ENCODE peak calls at places on chromosome 21, in five cellular contexts. O is transverse colon, G is suprapubic skin, U is HCT116, H is spleen. C is an unnamed sample. For H3K4me1, the result is how much of the 10 kb centered on the place peaks cover.

GRCh38 chr21:17780539-17780938 is 38.6 kb downstream of the C21orf91 start:
- DNase-seq in O (peak), G (no peak), H (no peak), U (no peak), C (no peak)

GRCh38 chr21:44334637-44335030 is 4.6 kb downstream of the CFAP410 start:
- DNase-seq in O (no peak), G (no peak), H (no peak), U (no peak), C (no peak)

GRCh38 chr21:42277593-42277992 is 37.6 kb downstream of the TFF3 start:
- DNase-seq in O (no peak), H (no peak), G (no peak), U (no peak), C (no peak)

GRCh38 chr21:16085436-16085835 is 355.7 kb downstream of the USP25 start:
- DNase-seq in G (no peak), O (no peak), H (no peak), U (no peak), C (no peak)

GRCh38 chr21:14403681-14404318 is 20.9 kb upstream of the HSPA13 start:
- DNase-seq in U (peak), H (no peak), G (no peak), O (no peak), C (no peak)

GRCh38 chr21:31557421-31557955 is 102.0 kb upstream of the SOD1 start:
- DNase-seq in O (no peak), G (no peak), U (no peak), H (peak), C (peak)

GRCh38 chr21:30340714-30341573 is 3.5 kb upstream of the KRTAP27-1 start:
- DNase-seq in H (no peak), O (peak), U (peak), G (no peak), C (peak)

GRCh38 chr21:41711416-41712023 is 55.3 kb downstream of the RIPK4 start:
- DNase-seq in G (no peak), U (no peak), H (no peak), O (peak), C (peak)

GRCh38 chr21:26170471-26171309 is at the start of gene APP:
- DNase-seq in G (peak), H (peak), O (peak), U (peak), C (peak)

GRCh38 chr21:44855572-44855971 is 17.9 kb downstream of the PTTG1IP start:
- DNase-seq in O (no peak), U (no peak), H (no peak), G (no peak), C (no peak)

GRCh38 chr21:25733859-25734653 is 648 bp downstream of the ATP5PF start:
- DNase-seq in U (no peak), H (peak), O (no peak), G (no peak), C (no peak)

GRCh38 chr21:35743571-35743970 is 316.8 kb downstream of the SETD4 start:
- DNase-seq in U (no peak), H (no peak), G (no peak), O (no peak), C (no peak)

GRCh38 chr21:35520302-35520701 is 471.2 kb upstream of the RUNX1 start:
- DNase-seq in O (no peak), G (no peak), U (no peak), H (no peak), C (no peak)

GRCh38 chr21:46121286-46122221 is 23.6 kb downstream of the COL6A2 start:
- DNase-seq in U (no peak), O (peak), G (peak), H (peak), C (peak)

GRCh38 chr21:44331209-44331608 is 8.0 kb downstream of the CFAP410 start:
- DNase-seq in H (no peak), U (no peak), O (no peak), G (no peak), C (no peak)

GRCh38 chr21:45415188-45415942 is 10.4 kb downstream of the COL18A1 start:
- DNase-seq in U (no peak), O (no peak), G (no peak), H (peak), C (no peak)

GRCh38 chr21:21730524-21730923 is 732.3 kb downstream of the NCAM2 start:
- DNase-seq in U (no peak), G (no peak), H (no peak), O (no peak), C (no peak)

GRCh38 chr21:46152939-46153258 is 2.5 kb downstream of the FTCD start:
- DNase-seq in U (no peak), G (no peak), H (peak), O (no peak), C (no peak)

GRCh38 chr21:45456836-45457160 is 51.8 kb downstream of the COL18A1 start:
- DNase-seq in H (peak), G (no peak), O (no peak), U (no peak), C (no peak)

GRCh38 chr21:44686843-44687561 is 5.0 kb upstream of the KRTAP12-1 start:
- DNase-seq in H (no peak), O (no peak), U (no peak), G (no peak), C (no peak)

GRCh38 chr21:44927587-44928461 is 7.1 kb upstream of the ITGB2 start:
- DNase-seq in H (peak), G (no peak), O (peak), U (no peak), C (no peak)

GRCh38 chr21:33300701-33301631 is 23.8 kb upstream of the IFNAR1 start:
- DNase-seq in G (no peak), O (no peak), U (no peak), H (peak), C (no peak)

GRCh38 chr21:33302055-33302454 is 22.7 kb upstream of the IFNAR1 start:
- DNase-seq in H (no peak), O (no peak), U (no peak), G (no peak), C (no peak)

GRCh38 chr21:33296156-33296555 is 28.6 kb upstream of the IFNAR1 start:
- DNase-seq in O (no peak), H (peak), U (no peak), G (no peak), C (no peak)

GRCh38 chr21:33301632-33302002 is 23.2 kb upstream of the IFNAR1 start:
- DNase-seq in G (no peak), H (no peak), U (no peak), O (no peak), C (no peak)

GRCh38 chr21:33299181-33299752 is 25.5 kb upstream of the IFNAR1 start:
- DNase-seq in H (no peak), O (peak), U (no peak), G (no peak), C (no peak)
- H3K4me1 ChIP-seq in H (half or more), O (under half), U (under half), G (under half), C (under half)

DNA sequence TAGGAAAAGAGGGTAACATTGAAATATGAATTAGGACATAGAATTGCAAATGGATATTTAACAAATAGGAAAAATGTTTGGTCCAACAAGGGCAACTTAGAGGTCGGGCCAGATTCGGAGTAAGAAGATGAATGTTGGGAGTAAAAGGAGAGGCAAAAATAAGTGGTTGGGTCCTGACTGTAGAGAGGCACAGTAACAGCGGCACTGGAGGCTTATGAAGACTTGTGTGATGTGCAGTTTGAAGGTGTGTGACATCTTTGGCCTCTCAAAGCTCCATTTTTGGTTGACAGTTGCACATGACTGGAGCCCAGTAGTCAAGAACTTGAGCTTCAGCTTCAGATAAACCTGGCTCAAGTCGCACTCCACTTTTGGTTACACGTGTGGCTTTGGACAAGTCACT is 109.9 kb upstream of the PAXBP1 start:
- DNase-seq in H (no peak), G (no peak), U (no peak), O (no peak), C (no peak)
- TF ChIP-seq POLR2AphosphoS5 in H (no peak), G (no peak), U (no peak), O (no peak), C (no peak)

GRCh38 chr21:36964832-36965719 is 1.4 kb downstream of the HLCS start:
- DNase-seq in G (no peak), O (no peak), H (no peak), U (no peak), C (no peak)

GRCh38 chr21:36965720-36966065 is 776 bp downstream of the HLCS start:
- DNase-seq in G (no peak), O (no peak), U (no peak), H (no peak), C (no peak)

GRCh38 chr21:36964398-36964797 is 2.1 kb downstream of the HLCS start:
- DNase-seq in H (no peak), U (no peak), O (no peak), G (no peak), C (no peak)

GRCh38 chr21:36966846-36967657 is 583 bp upstream of the HLCS start:
- DNase-seq in U (no peak), G (peak), H (peak), O (no peak), C (no peak)

DNA sequence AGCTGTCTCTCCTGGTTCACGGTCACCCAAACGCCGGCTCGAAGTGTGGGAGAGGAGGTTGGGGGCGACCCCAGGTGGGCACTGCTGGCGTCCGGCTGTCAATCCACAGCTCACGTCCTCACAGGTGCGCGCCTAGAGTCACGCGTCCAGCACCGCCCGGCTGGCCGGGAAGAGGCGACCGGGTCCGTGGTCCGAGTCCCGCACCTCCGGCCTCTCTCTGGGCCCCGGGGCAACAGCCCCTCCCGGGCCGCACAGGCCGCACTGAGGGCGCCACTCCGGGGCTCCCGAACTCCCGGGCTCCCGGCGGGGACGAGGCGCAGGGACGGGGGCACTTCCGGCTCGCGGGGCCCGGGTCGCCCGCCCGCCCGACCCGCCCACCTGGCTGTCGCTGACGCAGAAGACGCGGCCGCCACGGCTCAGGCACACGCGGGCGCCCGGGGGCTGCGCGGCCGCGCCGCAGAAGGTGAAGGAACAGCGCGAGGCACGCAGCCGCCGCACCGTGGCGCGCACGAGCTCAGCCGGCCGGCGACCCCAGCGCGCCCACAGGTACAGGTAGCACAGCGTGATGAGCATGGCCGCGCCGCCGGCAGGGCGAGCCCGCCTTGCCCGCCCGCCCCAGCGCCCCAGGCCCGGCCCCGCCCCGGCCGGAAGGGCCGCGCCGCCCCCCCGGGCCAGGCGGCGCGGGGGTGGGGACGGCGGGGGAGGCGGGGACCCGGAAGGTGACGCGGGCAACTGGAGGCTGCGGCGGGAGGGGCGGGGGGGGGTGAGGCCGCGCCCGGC is at the start of gene HLCS:
- DNase-seq in O (peak), H (peak), G (peak), U (no peak), C (peak)
- TF ChIP-seq POLR2A in O (peak), H (no peak), G (no peak), U (peak), C (no peak)

GRCh38 chr21:37459575-37459974 is 93.0 kb downstream of the DYRK1A start:
- DNase-seq in G (no peak), O (no peak), H (no peak), U (no peak), C (no peak)

GRCh38 chr21:37460196-37460595 is 93.6 kb downstream of the DYRK1A start:
- DNase-seq in O (no peak), G (no peak), U (no peak), H (no peak), C (no peak)

GRCh38 chr21:37461494-37461893 is 94.9 kb downstream of the DYRK1A start:
- DNase-seq in G (no peak), O (no peak), H (no peak), U (no peak), C (no peak)

GRCh38 chr21:37462087-37462861 is 95.7 kb downstream of the DYRK1A start:
- DNase-seq in H (no peak), U (no peak), O (no peak), G (no peak), C (no peak)

GRCh38 chr21:37463083-37463780 is 96.7 kb downstream of the DYRK1A start:
- DNase-seq in H (no peak), O (no peak), U (peak), G (no peak), C (peak)
- H3K4me1 ChIP-seq in H (half or more), O (under half), U (under half), G (half or more), C (under half)

GRCh38 chr21:28805885-28806284 is 186.8 kb downstream of the LTN1 start:
- DNase-seq in O (no peak), H (no peak), G (peak), U (no peak), C (no peak)
- TF ChIP-seq POLR2AphosphoS5 in O (peak), H (no peak), G (no peak), U (no peak), C (peak)

GRCh38 chr21:36959020-36959835 is 7.2 kb downstream of the HLCS start:
- DNase-seq in O (no peak), G (no peak), H (no peak), U (no peak), C (no peak)
- TF ChIP-seq POLR2A in O (no peak), G (no peak), H (no peak), U (no peak), C (no peak)

DNA sequence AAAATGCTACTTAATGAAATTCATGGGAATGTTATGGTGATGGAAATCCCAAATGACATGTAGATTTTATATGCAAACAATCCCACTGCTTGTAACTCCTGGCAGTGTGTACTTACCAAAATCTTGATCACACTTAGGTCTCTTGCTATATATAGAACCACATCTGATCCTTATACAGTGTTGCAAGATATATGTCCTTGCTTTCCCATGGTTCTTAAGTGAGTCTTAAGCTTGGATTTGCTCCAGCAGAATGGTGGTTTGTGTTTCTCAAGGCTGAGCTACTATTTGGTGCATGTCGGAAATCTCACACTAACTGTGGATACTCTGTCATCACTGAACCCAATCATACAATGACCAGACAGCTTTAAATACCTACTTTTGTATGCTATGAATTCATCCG is 50.0 kb downstream of the KCNJ15 start:
- DNase-seq in U (no peak), O (no peak), G (no peak), H (no peak), C (no peak)
- H3K4me1 ChIP-seq in U (under half), O (under half), G (under half), H (under half), C (under half)

DNA sequence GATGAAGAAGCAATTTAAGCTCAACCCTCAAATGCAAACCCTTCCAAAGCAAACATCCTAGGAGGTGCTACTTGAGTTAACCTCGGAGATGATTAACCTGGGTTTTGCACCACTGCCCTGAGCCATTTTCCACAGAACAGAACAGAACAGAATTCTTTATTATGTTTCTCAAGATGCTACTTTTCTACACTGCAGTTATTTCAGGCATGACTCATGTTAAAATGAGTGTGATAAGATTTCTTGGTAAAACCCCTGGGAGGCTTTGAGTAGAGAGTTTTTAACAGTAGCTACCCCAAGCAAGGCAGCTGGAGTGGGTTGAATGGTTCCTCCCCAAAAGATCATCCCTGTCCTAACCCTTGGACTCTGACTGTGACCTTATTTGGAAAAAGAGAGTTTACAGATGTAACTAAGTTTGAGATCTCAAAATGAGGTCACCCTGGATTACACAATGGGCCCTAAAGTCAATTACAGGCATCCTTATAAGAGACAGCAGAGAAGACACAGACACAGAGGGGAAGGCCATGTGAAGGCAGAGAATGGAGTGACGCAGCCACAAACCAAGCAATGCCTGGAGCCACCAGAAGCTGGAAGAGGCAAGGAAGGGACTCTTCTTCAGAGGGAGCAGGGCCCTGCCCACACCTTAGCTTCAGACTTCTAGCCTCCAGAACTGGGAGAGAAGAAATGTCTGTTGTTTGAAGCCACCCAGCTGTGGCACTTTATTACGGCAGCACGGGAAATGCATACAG is 153.4 kb downstream of the ETS2 start:
- DNase-seq in U (no peak), G (no peak), O (peak), H (no peak), C (no peak)
- TF ChIP-seq POLR2AphosphoS5 in U (no peak), G (no peak), O (peak), H (peak), C (peak)